ENCODE peak calls at places on chromosome 9, in six cellular contexts. One of them, this sample, is unnamed.

GRCh38 chr9:38423939-38424843 is at the start of gene IGFBPL1:
- DNase-seq in breast epithelium: no peak
- DNase-seq in transverse colon: no peak
- DNase-seq in A549: peak; percentile 79
- DNase-seq in testis: peak; percentile 74
- DNase-seq in HCT116: no peak
- DNase-seq in this sample: no peak

GRCh38 chr9:16267336-16268036 is 603.0 kb downstream of the BNC2 start:
- DNase-seq in testis: no peak
- DNase-seq in A549: no peak
- DNase-seq in breast epithelium: no peak
- DNase-seq in HCT116: no peak
- DNase-seq in transverse colon: no peak
- DNase-seq in this sample: no peak

GRCh38 chr9:93183663-93184438 is at the start of gene WNK2:
- DNase-seq in A549: peak; percentile 76
- DNase-seq in HCT116: no peak
- DNase-seq in transverse colon: peak; percentile 67
- DNase-seq in breast epithelium: no peak
- DNase-seq in testis: peak; percentile 50
- DNase-seq in this sample: no peak

GRCh38 chr9:34771023-34771422 is 61.1 kb upstream of the CCL21 start:
- DNase-seq in transverse colon: no peak
- DNase-seq in testis: no peak
- DNase-seq in A549: no peak
- DNase-seq in breast epithelium: no peak
- DNase-seq in HCT116: no peak
- DNase-seq in this sample: no peak

GRCh38 chr9:87076825-87077224 is 129.5 kb upstream of the GAS1 start:
- DNase-seq in breast epithelium: no peak
- DNase-seq in HCT116: no peak
- DNase-seq in testis: no peak
- DNase-seq in transverse colon: no peak
- DNase-seq in A549: no peak
- DNase-seq in this sample: no peak

GRCh38 chr9:95733687-95734659 is 141.5 kb upstream of the ERCC6L2 start:
- DNase-seq in A549: no peak
- DNase-seq in breast epithelium: no peak
- DNase-seq in HCT116: no peak
- DNase-seq in transverse colon: no peak
- DNase-seq in testis: no peak
- DNase-seq in this sample: no peak

GRCh38 chr9:120723547-120723946 is 9.3 kb upstream of the MEGF9 start:
- DNase-seq in testis: no peak
- DNase-seq in HCT116: no peak
- DNase-seq in transverse colon: no peak
- DNase-seq in A549: no peak
- DNase-seq in breast epithelium: no peak
- DNase-seq in this sample: no peak

GRCh38 chr9:18472915-18473314 is 1.0 kb upstream of the ADAMTSL1 start:
- DNase-seq in A549: no peak
- DNase-seq in testis: peak; percentile 62
- DNase-seq in breast epithelium: no peak
- DNase-seq in HCT116: no peak
- DNase-seq in transverse colon: no peak
- DNase-seq in this sample: no peak

GRCh38 chr9:4855861-4856260 is 63.1 kb downstream of the RCL1 start:
- DNase-seq in testis: peak; percentile 52
- DNase-seq in A549: no peak
- DNase-seq in breast epithelium: no peak
- DNase-seq in transverse colon: peak; percentile 10
- DNase-seq in HCT116: no peak
- DNase-seq in this sample: no peak

GRCh38 chr9:114643001-114643400 is 14.6 kb downstream of the TEX53 start:
- DNase-seq in breast epithelium: no peak
- DNase-seq in testis: no peak
- DNase-seq in A549: no peak
- DNase-seq in transverse colon: no peak
- DNase-seq in HCT116: no peak
- DNase-seq in this sample: no peak

GRCh38 chr9:91427873-91428272 is 4.2 kb upstream of the NFIL3 start:
- DNase-seq in A549: no peak
- DNase-seq in breast epithelium: no peak
- DNase-seq in testis: no peak
- DNase-seq in HCT116: peak; percentile 84
- DNase-seq in transverse colon: no peak
- DNase-seq in this sample: no peak

GRCh38 chr9:114300153-114300845 is 22.6 kb upstream of the ORM1 start:
- DNase-seq in HCT116: no peak
- DNase-seq in A549: no peak
- DNase-seq in transverse colon: peak; percentile 3
- DNase-seq in testis: peak; percentile 2
- DNase-seq in breast epithelium: no peak
- DNase-seq in this sample: no peak

GRCh38 chr9:126809068-126809467 is 4.2 kb downstream of the ZBTB43 start:
- DNase-seq in transverse colon: no peak
- DNase-seq in HCT116: no peak
- DNase-seq in testis: no peak
- DNase-seq in A549: no peak
- DNase-seq in breast epithelium: no peak
- DNase-seq in this sample: no peak

GRCh38 chr9:36940881-36941280 is 93.2 kb downstream of the PAX5 start:
- DNase-seq in breast epithelium: no peak
- DNase-seq in transverse colon: no peak
- DNase-seq in HCT116: no peak
- DNase-seq in A549: no peak
- DNase-seq in testis: no peak
- DNase-seq in this sample: no peak

GRCh38 chr9:129494113-129494789 is 126.7 kb downstream of the C9orf50 start:
- DNase-seq in transverse colon: no peak
- DNase-seq in A549: no peak
- DNase-seq in HCT116: no peak
- DNase-seq in breast epithelium: peak; percentile 69
- DNase-seq in testis: no peak
- DNase-seq in this sample: peak; percentile 19

GRCh38 chr9:126222363-126222834 is 104.2 kb upstream of the MVB12B start:
- DNase-seq in A549: no peak
- DNase-seq in breast epithelium: no peak
- DNase-seq in transverse colon: no peak
- DNase-seq in HCT116: no peak
- DNase-seq in testis: no peak
- DNase-seq in this sample: no peak

GRCh38 chr9:126833710-126834345 is 26.6 kb upstream of the ZBTB34 start:
- DNase-seq in transverse colon: no peak
- DNase-seq in A549: no peak
- DNase-seq in HCT116: no peak
- DNase-seq in testis: no peak
- DNase-seq in breast epithelium: no peak
- DNase-seq in this sample: no peak

GRCh38 chr9:19114680-19115270 is 12.1 kb upstream of the HAUS6 start:
- DNase-seq in testis: no peak
- DNase-seq in HCT116: no peak
- DNase-seq in A549: no peak
- DNase-seq in transverse colon: no peak
- DNase-seq in breast epithelium: no peak
- DNase-seq in this sample: no peak

DNA sequence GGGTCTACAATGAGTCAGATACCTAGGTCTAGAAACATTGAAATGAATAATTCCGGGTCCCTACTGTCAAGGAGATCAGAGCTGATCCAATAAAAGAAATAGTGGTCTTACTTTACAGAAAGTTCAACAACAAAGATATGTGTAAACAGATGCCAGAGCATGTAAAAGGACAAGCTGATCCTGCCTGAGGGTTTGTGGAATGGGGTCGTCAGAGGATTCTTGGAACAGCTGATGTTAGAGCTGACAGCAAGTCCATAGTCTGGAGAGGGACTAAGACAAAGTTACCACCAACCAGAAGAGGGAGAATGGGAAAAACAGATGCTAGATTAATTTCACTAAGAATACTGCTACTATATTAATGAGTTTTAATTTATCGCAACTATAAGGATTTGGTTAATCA is 71.5 kb downstream of the FREM1 start:
- DNase-seq in breast epithelium: no peak
- DNase-seq in A549: no peak
- DNase-seq in testis: no peak
- DNase-seq in transverse colon: no peak
- DNase-seq in HCT116: no peak
- DNase-seq in this sample: no peak
- H3K27ac ChIP-seq in breast epithelium: no peak overlapping the region
- H3K27ac ChIP-seq in A549: no peak overlapping the region
- H3K27ac ChIP-seq in testis: no peak overlapping the region
- H3K27ac ChIP-seq in transverse colon: no peak overlapping the region
- H3K27ac ChIP-seq in HCT116: no peak overlapping the region
- H3K27ac ChIP-seq in this sample: no peak overlapping the region

GRCh38 chr9:77386187-77386586 is 208.9 kb downstream of the VPS13A start:
- DNase-seq in transverse colon: no peak
- DNase-seq in HCT116: no peak
- DNase-seq in A549: no peak
- DNase-seq in testis: no peak
- DNase-seq in breast epithelium: no peak
- DNase-seq in this sample: no peak
- H3K4me1 ChIP-seq in transverse colon: no peaks in the 10 kb centered on the region
- H3K4me1 ChIP-seq in HCT116: no peaks in the 10 kb centered on the region
- H3K4me1 ChIP-seq in A549: peaks cover 5% of the 10 kb centered on the region
- H3K4me1 ChIP-seq in testis: no peaks in the 10 kb centered on the region
- H3K4me1 ChIP-seq in breast epithelium: no peaks in the 10 kb centered on the region
- H3K4me1 ChIP-seq in this sample: no peaks in the 10 kb centered on the region

GRCh38 chr9:134220311-134220710 is 55.9 kb upstream of the RNU6ATAC start:
- DNase-seq in HCT116: no peak
- DNase-seq in testis: no peak
- DNase-seq in transverse colon: no peak
- DNase-seq in breast epithelium: no peak
- DNase-seq in A549: no peak
- DNase-seq in this sample: no peak
- TF ChIP-seq POLR2A in HCT116: no peak
- TF ChIP-seq POLR2A in testis: no peak
- TF ChIP-seq POLR2A in transverse colon: no peak
- TF ChIP-seq POLR2A in breast epithelium: no peak
- TF ChIP-seq POLR2A in A549: no peak
- TF ChIP-seq POLR2A in this sample: no peak

GRCh38 chr9:136225366-136225747 is 20.3 kb downstream of the QSOX2 start:
- DNase-seq in breast epithelium: no peak
- DNase-seq in testis: no peak
- DNase-seq in A549: no peak
- DNase-seq in transverse colon: peak; percentile 54
- DNase-seq in HCT116: no peak
- DNase-seq in this sample: no peak
- H3K27ac ChIP-seq in breast epithelium: no peak overlapping the region
- H3K27ac ChIP-seq in testis: no peak overlapping the region
- H3K27ac ChIP-seq in A549: no peak overlapping the region
- H3K27ac ChIP-seq in transverse colon: peak overlapping the region; percentile 76
- H3K27ac ChIP-seq in HCT116: no peak overlapping the region
- H3K27ac ChIP-seq in this sample: peak overlapping the region; percentile 42

GRCh38 chr9:125189361-125190289 is at the start of gene PPP6C:
- DNase-seq in testis: peak; percentile 97
- DNase-seq in breast epithelium: peak; percentile 96
- DNase-seq in HCT116: peak; percentile 89
- DNase-seq in A549: peak; percentile 97
- DNase-seq in transverse colon: peak; percentile 98
- DNase-seq in this sample: peak; percentile 99

GRCh38 chr9:125190371-125190801 is 783 bp upstream of the PPP6C start:
- DNase-seq in transverse colon: no peak
- DNase-seq in A549: no peak
- DNase-seq in breast epithelium: no peak
- DNase-seq in HCT116: no peak
- DNase-seq in testis: no peak
- DNase-seq in this sample: no peak

GRCh38 chr9:125183561-125183960 is 6.0 kb downstream of the PPP6C start:
- DNase-seq in transverse colon: no peak
- DNase-seq in testis: no peak
- DNase-seq in A549: no peak
- DNase-seq in HCT116: no peak
- DNase-seq in breast epithelium: no peak
- DNase-seq in this sample: no peak

GRCh38 chr9:125183054-125183453 is 6.5 kb downstream of the PPP6C start:
- DNase-seq in testis: no peak
- DNase-seq in A549: no peak
- DNase-seq in HCT116: no peak
- DNase-seq in transverse colon: no peak
- DNase-seq in breast epithelium: no peak
- DNase-seq in this sample: no peak

DNA sequence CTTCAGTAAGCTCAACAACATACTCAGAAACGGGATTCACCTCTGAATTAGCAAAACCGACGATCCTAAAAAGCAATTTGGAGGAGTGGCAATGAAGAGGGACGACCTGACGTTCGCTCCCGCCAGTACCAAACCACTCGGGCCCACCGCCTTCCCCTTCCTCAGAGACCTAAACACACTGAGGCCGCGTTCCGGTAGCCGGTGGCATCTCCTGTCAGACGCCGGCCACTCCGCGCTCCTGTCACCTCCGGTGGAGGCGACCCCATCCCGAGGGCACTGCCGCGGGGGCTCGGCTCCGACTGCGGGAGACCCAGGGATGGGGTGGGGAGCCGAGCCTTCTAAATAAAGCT is 617 bp downstream of the PPP6C start:
- DNase-seq in A549: no peak
- DNase-seq in breast epithelium: no peak
- DNase-seq in transverse colon: peak; percentile 37
- DNase-seq in HCT116: no peak
- DNase-seq in testis: peak; percentile 54
- DNase-seq in this sample: peak; percentile 34
- H3K4me1 ChIP-seq in A549: peaks cover 20% of the 10 kb centered on the region
- H3K4me1 ChIP-seq in breast epithelium: no peaks in the 10 kb centered on the region
- H3K4me1 ChIP-seq in transverse colon: peaks cover 16% of the 10 kb centered on the region
- H3K4me1 ChIP-seq in HCT116: peaks cover 16% of the 10 kb centered on the region
- H3K4me1 ChIP-seq in testis: peaks cover 26% of the 10 kb centered on the region
- H3K4me1 ChIP-seq in this sample: peaks cover 37% of the 10 kb centered on the region

GRCh38 chr9:98074119-98074990 is 17.8 kb downstream of the NANS start:
- DNase-seq in A549: peak; percentile 65
- DNase-seq in testis: peak; percentile 72
- DNase-seq in transverse colon: peak; percentile 82
- DNase-seq in HCT116: no peak
- DNase-seq in breast epithelium: peak; percentile 73
- DNase-seq in this sample: peak; percentile 47
- TF ChIP-seq POLR2A in A549: no peak
- TF ChIP-seq POLR2A in testis: no peak
- TF ChIP-seq POLR2A in transverse colon: no peak
- TF ChIP-seq POLR2A in HCT116: no peak
- TF ChIP-seq POLR2A in breast epithelium: no peak
- TF ChIP-seq POLR2A in this sample: no peak

GRCh38 chr9:107485451-107486043 is 4.0 kb downstream of the KLF4 start:
- DNase-seq in testis: no peak
- DNase-seq in A549: no peak
- DNase-seq in breast epithelium: no peak
- DNase-seq in HCT116: no peak
- DNase-seq in transverse colon: no peak
- DNase-seq in this sample: no peak
- H3K27ac ChIP-seq in testis: peak overlapping the region; percentile 32
- H3K27ac ChIP-seq in A549: no peak overlapping the region
- H3K27ac ChIP-seq in breast epithelium: peak overlapping the region; percentile 15
- H3K27ac ChIP-seq in HCT116: no peak overlapping the region
- H3K27ac ChIP-seq in transverse colon: peak overlapping the region; percentile 93
- H3K27ac ChIP-seq in this sample: peak overlapping the region; percentile 94

This sample was measured in heart left ventricle.